ENCODE peak calls at places on chromosome 9, in nine cellular contexts. Z, G, V, J, C, W, K, Y and F are unnamed samples.
A peak's percentile ranks its signal among the peaks of the same experiment; 100 is the strongest.

GRCh38 chr9:75422939-75423522 is 334.7 kb downstream of the OSTF1 start:
- DNase-seq in Z (no peak), G (no peak), V (no peak), J (no peak), C (no peak), W (no peak), K (no peak), Y (no peak), F (peak; percentile 8)

GRCh38 chr9:70069734-70070133 is 26.1 kb downstream of the MAMDC2 start:
- DNase-seq in Z (no peak), G (no peak), V (no peak), J (no peak), C (peak; percentile 71), W (no peak), K (no peak), Y (no peak), F (no peak)

GRCh38 chr9:122168356-122168755 is 8.6 kb downstream of the MORN5 start:
- DNase-seq in Z (peak; percentile 35), G (no peak), V (no peak), J (no peak), C (no peak), W (no peak), K (no peak), Y (no peak), F (no peak)

GRCh38 chr9:134163374-134164196 is 779 bp downstream of the RNU6ATAC start:
- DNase-seq in Z (peak; percentile 46), G (peak; percentile 82), V (no peak), J (peak; percentile 60), C (peak; percentile 65), W (no peak), K (peak; percentile 34), Y (peak; percentile 72), F (peak; percentile 31)

GRCh38 chr9:37938121-37938906 is 34.4 kb upstream of the SLC25A51 start:
- DNase-seq in Z (peak; percentile 68), G (peak; percentile 18), V (no peak), J (no peak), C (no peak), W (peak; percentile 54), K (no peak), Y (no peak), F (no peak)

GRCh38 chr9:109721021-109721420 is 59.0 kb upstream of the PALM2AKAP2 start:
- DNase-seq in Z (no peak), G (no peak), V (no peak), J (no peak), C (no peak), W (no peak), K (no peak), Y (no peak), F (no peak)

GRCh38 chr9:91795500-91796241 is 154.4 kb downstream of the ROR2 start:
- DNase-seq in Z (no peak), G (no peak), V (no peak), J (no peak), C (no peak), W (no peak), K (no peak), Y (no peak), F (no peak)

GRCh38 chr9:34513567-34514214 is 9.1 kb downstream of the ENHO start:
- DNase-seq in Z (no peak), G (no peak), V (no peak), J (no peak), C (peak; percentile 37), W (peak; percentile 46), K (no peak), Y (no peak), F (no peak)

GRCh38 chr9:34406219-34406618 is 29.5 kb upstream of the MYORG start:
- DNase-seq in Z (no peak), G (no peak), V (no peak), J (no peak), C (no peak), W (no peak), K (no peak), Y (no peak), F (no peak)

GRCh38 chr9:83336696-83337095 is 201.5 kb downstream of the FRMD3 start:
- DNase-seq in Z (no peak), G (no peak), V (no peak), J (no peak), C (no peak), W (no peak), K (no peak), Y (no peak), F (no peak)

GRCh38 chr9:104774831-104775573 is 11.1 kb downstream of the NIPSNAP3B start:
- DNase-seq in Z (no peak), G (no peak), V (no peak), J (no peak), C (no peak), W (no peak), K (no peak), Y (no peak), F (peak; percentile 72)

GRCh38 chr9:124366476-124367220 is 48.6 kb downstream of the PSMB7 start:
- DNase-seq in Z (peak; percentile 44), G (no peak), V (no peak), J (no peak), C (no peak), W (no peak), K (no peak), Y (no peak), F (no peak)

GRCh38 chr9:78118742-78119473 is 87.3 kb upstream of the GNAQ start:
- DNase-seq in Z (peak; percentile 64), G (no peak), V (no peak), J (no peak), C (no peak), W (no peak), K (no peak), Y (no peak), F (no peak)

GRCh38 chr9:18795947-18796705 is 236.9 kb downstream of the SAXO1 start:
- DNase-seq in Z (peak; percentile 99), G (no peak), V (no peak), J (no peak), C (no peak), W (peak; percentile 41), K (no peak), Y (no peak), F (no peak)

GRCh38 chr9:93904649-93905472 is 50.3 kb downstream of the BARX1 start:
- DNase-seq in Z (no peak), G (no peak), V (no peak), J (no peak), C (peak; percentile 10), W (no peak), K (no peak), Y (no peak), F (no peak)

GRCh38 chr9:130483281-130483949 is 38.7 kb downstream of the ASS1 start:
- DNase-seq in Z (no peak), G (no peak), V (no peak), J (no peak), C (no peak), W (peak; percentile 40), K (no peak), Y (no peak), F (no peak)

GRCh38 chr9:81609782-81610738 is 79.3 kb downstream of the TLE1 start:
- DNase-seq in Z (peak; percentile 52), G (no peak), V (no peak), J (no peak), C (no peak), W (peak; percentile 11), K (no peak), Y (no peak), F (peak; percentile 15)

GRCh38 chr9:36029765-36030528 is 6.8 kb upstream of the RECK start:
- DNase-seq in Z (peak; percentile 98), G (no peak), V (peak; percentile 40), J (no peak), C (no peak), W (no peak), K (no peak), Y (no peak), F (no peak)

GRCh38 chr9:77589046-77589795 is 58.9 kb downstream of the GNA14 start:
- DNase-seq in Z (no peak), G (no peak), V (peak; percentile 77), J (no peak), C (no peak), W (no peak), K (no peak), Y (peak; percentile 45), F (no peak)

GRCh38 chr9:36550135-36550534 is 22.6 kb upstream of the MELK start:
- DNase-seq in Z (no peak), G (no peak), V (no peak), J (no peak), C (no peak), W (no peak), K (no peak), Y (no peak), F (no peak)

GRCh38 chr9:138022121-138022741 is 144.6 kb downstream of the CACNA1B start:
- DNase-seq in Z (no peak), G (peak; percentile 33), V (peak; percentile 64), J (peak; percentile 66), C (no peak), W (no peak), K (no peak), Y (no peak), F (no peak)

DNA sequence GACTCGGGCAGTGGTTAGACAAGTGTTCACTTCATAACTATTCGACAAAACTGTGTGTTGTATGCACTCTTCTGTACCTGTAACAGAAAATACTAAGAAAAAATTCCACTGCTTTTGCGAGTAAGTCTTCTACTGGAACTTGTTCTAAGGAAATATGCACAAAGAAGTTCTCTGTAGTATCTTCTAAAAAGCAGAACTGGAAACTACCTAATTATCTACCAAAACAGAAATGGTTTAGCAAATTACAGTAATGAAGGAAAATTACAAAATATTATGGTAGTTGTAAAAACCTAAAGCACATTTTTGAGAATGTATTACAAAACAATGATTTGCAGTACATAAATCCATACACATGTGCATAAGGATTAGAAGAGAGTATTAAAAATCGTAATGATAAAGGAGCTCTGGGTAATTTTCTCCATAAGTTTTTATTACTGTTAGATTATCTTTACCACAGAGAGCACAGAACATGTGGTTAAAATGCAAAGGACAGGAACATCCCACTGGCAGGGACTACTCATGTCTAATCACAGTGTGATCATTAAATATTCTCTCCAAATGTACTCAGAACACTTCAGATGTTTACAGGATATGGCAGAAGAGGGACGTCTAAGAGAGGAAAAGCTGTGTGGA is 35.8 kb downstream of the FBXW2 start:
- DNase-seq in Z (no peak), G (no peak), V (no peak), J (no peak), C (no peak), W (no peak), K (no peak), Y (no peak), F (no peak)
- TF ChIP-seq CTCF in Z (no peak), G (no peak), V (no peak), J (no peak), C (no peak), W (no peak), K (no peak), Y (no peak), F (no peak)

GRCh38 chr9:100449420-100449819 is 22.5 kb downstream of the MSANTD3 start:
- DNase-seq in Z (no peak), G (no peak), V (no peak), J (no peak), C (no peak), W (no peak), K (no peak), Y (no peak), F (no peak)
- TF ChIP-seq CTCF in Z (no peak), G (no peak), V (no peak), J (no peak), C (no peak), W (no peak), K (no peak), Y (no peak), F (no peak)

GRCh38 chr9:5437254-5438216 is at the start of gene PLGRKT:
- DNase-seq in Z (peak; percentile 92), G (peak; percentile 98), V (peak; percentile 94), J (peak; percentile 70), C (peak; percentile 97), W (peak; percentile 94), K (peak; percentile 78), Y (peak; percentile 97), F (peak; percentile 89)
- TF ChIP-seq CTCF in Z (peak; percentile 19), G (peak; percentile 30), V (no peak), J (no peak), C (no peak), W (no peak), K (peak; percentile 33), Y (no peak), F (peak; percentile 22)

GRCh38 chr9:14441976-14442651 is 128.2 kb upstream of the NFIB start:
- DNase-seq in Z (peak; percentile 13), G (no peak), V (peak; percentile 82), J (peak; percentile 64), C (no peak), W (peak; percentile 50), K (no peak), Y (no peak), F (no peak)
- TF ChIP-seq CTCF in Z (peak; percentile 29), G (no peak), V (peak; percentile 54), J (peak; percentile 75), C (no peak), W (peak; percentile 37), K (peak; percentile 54), Y (no peak), F (peak; percentile 50)